ENCODE peak calls at places on chromosomes 11 and 22, in seven cellular contexts. One of them, this sample, is unnamed.
A peak's percentile ranks its signal among the peaks of the same experiment; 100 is the strongest.

GRCh38 chr11:31805037-31805628 is 6.0 kb downstream of the PAX6 start:
- DNase-seq in AG09319: no peak
- DNase-seq in heart right ventricle: no peak
- DNase-seq in tibial nerve: no peak
- DNase-seq in AG04450: no peak
- DNase-seq in cardiac fibroblast: no peak
- DNase-seq in HL-60: no peak
- DNase-seq in this sample: no peak

GRCh38 chr22:17237031-17237668 is 17.9 kb upstream of the ADA2 start:
- DNase-seq in AG09319: no peak
- DNase-seq in heart right ventricle: no peak
- DNase-seq in tibial nerve: no peak
- DNase-seq in AG04450: no peak
- DNase-seq in cardiac fibroblast: no peak
- DNase-seq in HL-60: no peak
- DNase-seq in this sample: peak; percentile 50

GRCh38 chr22:39138357-39138997 is 14.0 kb downstream of the CBX7 start:
- DNase-seq in AG09319: no peak
- DNase-seq in heart right ventricle: no peak
- DNase-seq in tibial nerve: no peak
- DNase-seq in AG04450: no peak
- DNase-seq in cardiac fibroblast: no peak
- DNase-seq in HL-60: no peak
- DNase-seq in this sample: peak; percentile 16

GRCh38 chr11:78228467-78228866 is 39.7 kb downstream of the USP35 start:
- DNase-seq in AG09319: no peak
- DNase-seq in heart right ventricle: no peak
- DNase-seq in tibial nerve: no peak
- DNase-seq in AG04450: peak; percentile 15
- DNase-seq in cardiac fibroblast: peak; percentile 69
- DNase-seq in HL-60: peak; percentile 49
- DNase-seq in this sample: peak; percentile 28

GRCh38 chr11:108346451-108346850 is 120.9 kb downstream of the C11orf65 start:
- DNase-seq in AG09319: no peak
- DNase-seq in heart right ventricle: no peak
- DNase-seq in tibial nerve: no peak
- DNase-seq in AG04450: no peak
- DNase-seq in cardiac fibroblast: no peak
- DNase-seq in HL-60: no peak
- DNase-seq in this sample: no peak

GRCh38 chr11:129061466-129062194 is 119.0 kb upstream of the TP53AIP1 start:
- DNase-seq in AG09319: no peak
- DNase-seq in heart right ventricle: no peak
- DNase-seq in tibial nerve: no peak
- DNase-seq in AG04450: no peak
- DNase-seq in cardiac fibroblast: peak; percentile 81
- DNase-seq in HL-60: no peak
- DNase-seq in this sample: no peak

GRCh38 chr22:45769569-45770210 is 98.1 kb downstream of the ATXN10 start:
- DNase-seq in AG09319: no peak
- DNase-seq in heart right ventricle: no peak
- DNase-seq in tibial nerve: no peak
- DNase-seq in AG04450: no peak
- DNase-seq in cardiac fibroblast: no peak
- DNase-seq in HL-60: no peak
- DNase-seq in this sample: no peak

GRCh38 chr11:117734596-117734995 is 62.4 kb downstream of the DSCAML1 start:
- DNase-seq in AG09319: no peak
- DNase-seq in heart right ventricle: no peak
- DNase-seq in tibial nerve: no peak
- DNase-seq in AG04450: no peak
- DNase-seq in cardiac fibroblast: no peak
- DNase-seq in HL-60: no peak
- DNase-seq in this sample: no peak

GRCh38 chr11:111532365-111532709 is 8.2 kb upstream of the LAYN start:
- DNase-seq in AG09319: no peak
- DNase-seq in heart right ventricle: no peak
- DNase-seq in tibial nerve: no peak
- DNase-seq in AG04450: no peak
- DNase-seq in cardiac fibroblast: no peak
- DNase-seq in HL-60: no peak
- DNase-seq in this sample: no peak

GRCh38 chr11:36427876-36428275 is 82.2 kb downstream of the TRAF6 start:
- DNase-seq in AG09319: no peak
- DNase-seq in heart right ventricle: no peak
- DNase-seq in tibial nerve: no peak
- DNase-seq in AG04450: no peak
- DNase-seq in cardiac fibroblast: no peak
- DNase-seq in HL-60: no peak
- DNase-seq in this sample: no peak

GRCh38 chr11:44884056-44884455 is 66.6 kb downstream of the TP53I11 start:
- DNase-seq in AG09319: no peak
- DNase-seq in heart right ventricle: no peak
- DNase-seq in tibial nerve: no peak
- DNase-seq in AG04450: no peak
- DNase-seq in cardiac fibroblast: no peak
- DNase-seq in HL-60: no peak
- DNase-seq in this sample: no peak

GRCh38 chr22:23383491-23384450 is 196.3 kb downstream of the IGLL1 start:
- DNase-seq in AG09319: no peak
- DNase-seq in heart right ventricle: no peak
- DNase-seq in tibial nerve: no peak
- DNase-seq in AG04450: no peak
- DNase-seq in cardiac fibroblast: no peak
- DNase-seq in HL-60: no peak
- DNase-seq in this sample: no peak

GRCh38 chr11:33980896-33981295 is 70.6 kb upstream of the CAPRIN1 start:
- DNase-seq in AG09319: no peak
- DNase-seq in heart right ventricle: no peak
- DNase-seq in tibial nerve: no peak
- DNase-seq in AG04450: no peak
- DNase-seq in cardiac fibroblast: peak; percentile 41
- DNase-seq in HL-60: no peak
- DNase-seq in this sample: no peak

GRCh38 chr11:130211781-130212401 is 52.3 kb downstream of the ST14 start:
- DNase-seq in AG09319: no peak
- DNase-seq in heart right ventricle: no peak
- DNase-seq in tibial nerve: no peak
- DNase-seq in AG04450: no peak
- DNase-seq in cardiac fibroblast: no peak
- DNase-seq in HL-60: no peak
- DNase-seq in this sample: no peak

DNA sequence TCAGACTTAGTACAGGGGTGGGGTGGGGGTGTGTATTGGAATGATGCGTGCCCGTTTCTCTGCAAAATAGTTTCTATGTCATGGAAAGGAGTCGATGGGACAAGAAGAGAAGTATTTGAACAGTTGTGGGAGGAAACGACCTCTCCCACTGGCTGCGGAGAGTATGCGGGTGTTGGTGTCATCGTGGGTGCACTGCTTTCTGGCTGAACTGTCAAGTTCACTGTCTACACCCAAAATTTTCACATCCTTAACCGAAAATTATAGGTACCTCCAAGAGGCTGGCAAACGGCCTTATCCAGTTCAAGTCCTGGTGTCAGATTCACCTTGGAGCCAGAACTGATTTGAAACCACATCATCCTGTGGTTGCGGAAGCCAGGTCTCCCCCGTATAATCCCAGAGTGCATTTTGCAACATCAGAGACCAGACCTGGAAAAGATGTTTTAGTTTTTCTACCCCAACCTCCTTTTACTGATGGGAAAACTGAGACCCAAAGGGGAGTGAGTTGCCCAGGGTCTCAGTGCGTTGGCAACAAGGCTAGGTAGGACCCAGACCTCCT is 497 bp upstream of the SSRP1 start:
- DNase-seq in AG09319: no peak
- DNase-seq in heart right ventricle: no peak
- DNase-seq in tibial nerve: no peak
- DNase-seq in AG04450: no peak
- DNase-seq in cardiac fibroblast: no peak
- DNase-seq in HL-60: no peak
- DNase-seq in this sample: peak; percentile 55
- TF ChIP-seq CTCF in AG09319: no peak
- TF ChIP-seq CTCF in heart right ventricle: no peak
- TF ChIP-seq CTCF in tibial nerve: no peak
- TF ChIP-seq CTCF in AG04450: no peak
- TF ChIP-seq CTCF in cardiac fibroblast: no peak
- TF ChIP-seq CTCF in HL-60: no peak
- TF ChIP-seq CTCF in this sample: no peak

GRCh38 chr11:82191690-82192089 is 542.0 kb downstream of the FAM181B start:
- DNase-seq in AG09319: no peak
- DNase-seq in heart right ventricle: no peak
- DNase-seq in tibial nerve: no peak
- DNase-seq in AG04450: no peak
- DNase-seq in cardiac fibroblast: no peak
- DNase-seq in HL-60: no peak
- DNase-seq in this sample: no peak

GRCh38 chr11:82183346-82183745 is 550.3 kb downstream of the FAM181B start:
- DNase-seq in AG09319: no peak
- DNase-seq in heart right ventricle: no peak
- DNase-seq in tibial nerve: no peak
- DNase-seq in AG04450: no peak
- DNase-seq in cardiac fibroblast: no peak
- DNase-seq in HL-60: no peak
- DNase-seq in this sample: no peak

DNA sequence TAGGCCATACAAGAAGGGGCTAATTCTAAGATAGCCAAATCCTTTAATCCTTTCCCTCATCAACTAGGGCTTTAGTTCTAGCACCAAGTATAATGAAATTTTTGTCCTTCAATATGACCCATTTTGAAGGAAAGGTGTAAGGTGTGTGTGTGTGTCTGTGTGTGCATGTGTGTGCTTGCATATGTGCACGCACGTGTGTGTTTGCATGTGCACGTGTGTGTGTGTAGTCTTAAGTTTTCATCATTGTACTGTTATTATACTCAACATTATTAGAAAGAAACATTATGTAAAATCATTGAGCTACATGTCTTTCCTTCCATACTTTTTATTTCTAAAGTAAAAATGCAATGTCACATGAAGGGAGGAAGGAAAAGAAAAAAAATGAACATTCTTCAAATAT is 547.7 kb downstream of the FAM181B start:
- DNase-seq in AG09319: no peak
- DNase-seq in heart right ventricle: no peak
- DNase-seq in tibial nerve: no peak
- DNase-seq in AG04450: no peak
- DNase-seq in cardiac fibroblast: no peak
- DNase-seq in HL-60: no peak
- DNase-seq in this sample: no peak
- TF ChIP-seq CTCF in AG09319: no peak
- TF ChIP-seq CTCF in heart right ventricle: no peak
- TF ChIP-seq CTCF in tibial nerve: no peak
- TF ChIP-seq CTCF in AG04450: no peak
- TF ChIP-seq CTCF in cardiac fibroblast: no peak
- TF ChIP-seq CTCF in HL-60: no peak
- TF ChIP-seq CTCF in this sample: no peak

DNA sequence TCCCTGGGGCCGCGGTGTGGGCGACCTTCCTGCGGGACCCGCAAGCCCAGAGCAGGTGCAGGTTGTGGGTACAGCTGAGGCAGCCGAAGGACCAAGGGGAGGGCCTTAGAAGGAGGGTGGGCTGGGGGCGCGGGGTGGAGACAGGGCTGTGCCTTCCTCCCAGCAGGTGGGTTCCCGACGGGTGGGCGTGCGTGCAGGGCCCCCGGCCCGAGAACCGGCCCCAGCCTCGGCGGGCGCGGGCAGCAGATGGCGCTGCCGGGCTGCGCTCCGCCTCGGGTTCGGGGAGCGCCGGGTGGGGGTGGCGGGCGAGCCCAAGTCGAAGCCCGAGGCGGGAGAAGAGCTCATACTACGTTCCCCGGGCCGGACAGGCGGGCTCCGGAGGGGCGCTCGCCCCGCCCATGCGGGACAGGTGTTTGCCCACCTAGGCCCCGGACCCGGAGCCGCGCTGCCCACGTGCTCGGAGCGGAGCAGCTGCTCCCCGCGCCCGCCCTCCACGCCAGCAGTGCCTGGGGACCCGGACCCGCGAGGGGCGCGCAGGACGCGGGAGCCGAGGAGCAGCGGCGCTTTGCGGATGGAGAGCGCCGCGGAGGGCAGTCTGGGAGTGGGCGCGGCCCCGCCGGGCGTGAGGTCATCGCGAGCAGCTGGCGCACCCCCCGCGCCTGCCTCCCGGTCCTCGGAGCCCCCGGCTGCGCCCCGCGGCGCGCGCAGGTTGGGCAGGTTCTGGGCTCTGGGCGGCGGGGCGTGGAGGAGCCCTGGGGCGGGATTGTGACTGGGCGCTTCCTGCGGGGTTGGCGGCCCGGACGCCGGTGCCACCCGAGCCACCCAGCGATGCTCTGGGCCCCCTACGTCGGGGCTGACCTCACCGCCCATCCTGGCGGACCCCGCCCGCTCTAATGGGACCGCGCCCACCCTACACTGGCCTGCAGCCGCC is 25.3 kb downstream of the DUSP8 start:
- DNase-seq in AG09319: no peak
- DNase-seq in heart right ventricle: peak; percentile 56
- DNase-seq in tibial nerve: no peak
- DNase-seq in AG04450: no peak
- DNase-seq in cardiac fibroblast: peak; percentile 10
- DNase-seq in HL-60: peak; percentile 10
- DNase-seq in this sample: peak; percentile 60
- TF ChIP-seq CTCF in AG09319: peak; percentile 37
- TF ChIP-seq CTCF in heart right ventricle: peak; percentile 71
- TF ChIP-seq CTCF in tibial nerve: peak; percentile 89
- TF ChIP-seq CTCF in AG04450: peak; percentile 60
- TF ChIP-seq CTCF in cardiac fibroblast: peak; percentile 24
- TF ChIP-seq CTCF in HL-60: peak; percentile 4
- TF ChIP-seq CTCF in this sample: peak; percentile 87

GRCh38 chr22:43897751-43898261 is 6.0 kb upstream of the PNPLA5 start:
- DNase-seq in AG09319: no peak
- DNase-seq in heart right ventricle: no peak
- DNase-seq in tibial nerve: no peak
- DNase-seq in AG04450: no peak
- DNase-seq in cardiac fibroblast: peak; percentile 56
- DNase-seq in HL-60: no peak
- DNase-seq in this sample: no peak

GRCh38 chr22:43905681-43906080 is 13.9 kb upstream of the PNPLA5 start:
- DNase-seq in AG09319: no peak
- DNase-seq in heart right ventricle: no peak
- DNase-seq in tibial nerve: no peak
- DNase-seq in AG04450: no peak
- DNase-seq in cardiac fibroblast: no peak
- DNase-seq in HL-60: no peak
- DNase-seq in this sample: no peak

GRCh38 chr22:43895986-43896645 is 4.3 kb upstream of the PNPLA5 start:
- DNase-seq in AG09319: no peak
- DNase-seq in heart right ventricle: no peak
- DNase-seq in tibial nerve: no peak
- DNase-seq in AG04450: no peak
- DNase-seq in cardiac fibroblast: no peak
- DNase-seq in HL-60: no peak
- DNase-seq in this sample: no peak

GRCh38 chr22:43901976-43902643 is 10.3 kb upstream of the PNPLA5 start:
- DNase-seq in AG09319: no peak
- DNase-seq in heart right ventricle: no peak
- DNase-seq in tibial nerve: no peak
- DNase-seq in AG04450: peak; percentile 67
- DNase-seq in cardiac fibroblast: peak; percentile 85
- DNase-seq in HL-60: no peak
- DNase-seq in this sample: no peak

GRCh38 chr22:43900206-43900605 is 8.4 kb upstream of the PNPLA5 start:
- DNase-seq in AG09319: no peak
- DNase-seq in heart right ventricle: no peak
- DNase-seq in tibial nerve: no peak
- DNase-seq in AG04450: no peak
- DNase-seq in cardiac fibroblast: no peak
- DNase-seq in HL-60: no peak
- DNase-seq in this sample: no peak
- TF ChIP-seq CTCF in AG09319: no peak
- TF ChIP-seq CTCF in heart right ventricle: no peak
- TF ChIP-seq CTCF in tibial nerve: no peak
- TF ChIP-seq CTCF in AG04450: no peak
- TF ChIP-seq CTCF in cardiac fibroblast: no peak
- TF ChIP-seq CTCF in HL-60: no peak
- TF ChIP-seq CTCF in this sample: no peak

GRCh38 chr22:34111210-34111824 is 191.0 kb upstream of the LARGE1 start:
- DNase-seq in AG09319: no peak
- DNase-seq in heart right ventricle: no peak
- DNase-seq in tibial nerve: no peak
- DNase-seq in AG04450: no peak
- DNase-seq in cardiac fibroblast: peak; percentile 40
- DNase-seq in HL-60: peak; percentile 1
- DNase-seq in this sample: peak; percentile 9
- TF ChIP-seq CTCF in AG09319: peak; percentile 36
- TF ChIP-seq CTCF in heart right ventricle: peak; percentile 34
- TF ChIP-seq CTCF in tibial nerve: peak; percentile 45
- TF ChIP-seq CTCF in AG04450: peak; percentile 52
- TF ChIP-seq CTCF in cardiac fibroblast: peak; percentile 71
- TF ChIP-seq CTCF in HL-60: peak; percentile 83
- TF ChIP-seq CTCF in this sample: peak; percentile 68

This sample was measured in activated CD8-positive, alpha-beta T cell treated with anti-CD3 and anti-CD28 coated beads for 36 hours.